ENCODE peak calls at places on chromosomes 4 and X, in eight cellular contexts. Y is GM12891, A is ELF-1, O is A172, E is glutamatergic neuron, H is NT2/D1, M is left cardiac atrium, B is GM13977. Z is an unnamed sample.

GRCh38 chr4:185066179-185066578 is 47.9 kb downstream of the HELT start:
- DNase-seq in Y (no peak), A (no peak), O (no peak), E (no peak), H (no peak), M (no peak), B (no peak), Z (no peak)

GRCh38 chrX:72568406-72569092 is 4.1 kb downstream of the HDAC8 start:
- DNase-seq in Y (no peak), A (no peak), O (peak), E (no peak), H (no peak), M (no peak), B (no peak), Z (no peak)

GRCh38 chrX:136030357-136031225 is 45.4 kb downstream of the SLC9A6 start:
- DNase-seq in Y (no peak), A (no peak), O (no peak), E (no peak), H (no peak), M (peak), B (no peak), Z (peak)

GRCh38 chr4:8854866-8855265 is 16.8 kb downstream of the HMX1 start:
- DNase-seq in Y (no peak), A (peak), O (peak), E (no peak), H (no peak), M (no peak), B (no peak), Z (peak)

GRCh38 chr4:70313736-70314135 is 21.0 kb upstream of the CABS1 start:
- DNase-seq in Y (no peak), A (no peak), O (no peak), E (no peak), H (peak), M (no peak), B (no peak), Z (no peak)

GRCh38 chrX:78104447-78105176 is 564 bp downstream of the PGK1 start:
- DNase-seq in Y (no peak), A (peak), O (peak), E (peak), H (no peak), M (peak), B (peak), Z (peak)

GRCh38 chr4:41409095-41409494 is 128.9 kb upstream of the LIMCH1 start:
- DNase-seq in Y (no peak), A (no peak), O (no peak), E (no peak), H (no peak), M (no peak), B (no peak), Z (no peak)

GRCh38 chrX:24241822-24242648 is 71.8 kb downstream of the SUPT20HL2 start:
- DNase-seq in Y (no peak), A (peak), O (peak), E (no peak), H (peak), M (no peak), B (peak), Z (no peak)

GRCh38 chr4:174398728-174399127 is 115.0 kb downstream of the CEP44 start:
- DNase-seq in Y (no peak), A (no peak), O (peak), E (no peak), H (no peak), M (no peak), B (no peak), Z (no peak)

GRCh38 chrX:1521459-1521956 is 15.5 kb downstream of the P2RY8 start:
- DNase-seq in Y (no peak), A (peak), O (no peak), E (no peak), H (peak), M (no peak), B (peak), Z (no peak)

GRCh38 chr4:25100156-25100555 is 60.1 kb downstream of the SEPSECS start:
- DNase-seq in Y (no peak), A (no peak), O (no peak), E (no peak), H (no peak), M (no peak), B (no peak), Z (no peak)

GRCh38 chrX:114797494-114797893 is 213.6 kb downstream of the HTR2C start:
- DNase-seq in Y (no peak), A (no peak), O (no peak), E (no peak), H (no peak), M (no peak), B (no peak), Z (no peak)

GRCh38 chrX:37627602-37628001 is 56.1 kb downstream of the LANCL3 start:
- DNase-seq in Y (no peak), A (no peak), O (no peak), E (no peak), H (no peak), M (no peak), B (no peak), Z (no peak)

GRCh38 chrX:18899796-18900380 is 84.0 kb downstream of the PHKA2 start:
- DNase-seq in Y (no peak), A (peak), O (no peak), E (peak), H (no peak), M (no peak), B (peak), Z (no peak)

GRCh38 chr4:30901781-30902479 is 181.8 kb downstream of the PCDH7 start:
- DNase-seq in Y (no peak), A (no peak), O (no peak), E (no peak), H (no peak), M (no peak), B (no peak), Z (no peak)

GRCh38 chr4:142169216-142169615 is 532.8 kb downstream of the IL15 start:
- DNase-seq in Y (no peak), A (no peak), O (no peak), E (no peak), H (no peak), M (no peak), B (no peak), Z (no peak)

GRCh38 chrX:123215397-123216089 is 31.5 kb downstream of the GRIA3 start:
- DNase-seq in Y (no peak), A (no peak), O (no peak), E (no peak), H (no peak), M (no peak), B (no peak), Z (peak)

GRCh38 chrX:153875391-153876111 is 10.4 kb downstream of the L1CAM start:
- DNase-seq in Y (peak), A (peak), O (no peak), E (peak), H (no peak), M (peak), B (peak), Z (peak)

GRCh38 chr4:5772528-5773270 is 61.7 kb downstream of the EVC start:
- DNase-seq in Y (no peak), A (no peak), O (no peak), E (no peak), H (no peak), M (no peak), B (no peak), Z (no peak)

GRCh38 chrX:9873952-9874351 is 87.7 kb downstream of the SHROOM2 start:
- DNase-seq in Y (no peak), A (peak), O (peak), E (peak), H (no peak), M (peak), B (peak), Z (peak)

Z was measured in left ventricle myocardium superior.